ENCODE peak calls at places on chromosomes 4 and X, in six cellular contexts. C is K562, I is SK-N-SH, S is HepG2, F is GM12878, B is H1. M is an unnamed sample.

GRCh38 chrX:123408856-123409737 is 225.0 kb downstream of the GRIA3 start:
- DNase-seq in I (no peak), S (no peak), C (no peak), F (peak), B (no peak), M (no peak)

GRCh38 chrX:38929966-38930421 is 128.7 kb downstream of the MID1IP1 start:
- DNase-seq in F (no peak), I (no peak), B (no peak), C (peak), S (no peak), M (no peak)

GRCh38 chr4:89217594-89217993 is 90.0 kb downstream of the GPRIN3 start:
- DNase-seq in C (no peak), F (no peak), S (no peak), I (no peak), B (no peak), M (no peak)

GRCh38 chr4:14434916-14435315 is 567.4 kb upstream of the CPEB2 start:
- DNase-seq in C (no peak), F (no peak), I (no peak), S (no peak), B (no peak), M (no peak)

GRCh38 chr4:69829678-69830077 is 30.3 kb downstream of the SULT1E1 start:
- DNase-seq in C (no peak), B (no peak), I (no peak), S (no peak), F (no peak), M (no peak)

GRCh38 chr4:40403079-40403478 is 67.9 kb downstream of the CHRNA9 start:
- DNase-seq in C (no peak), F (no peak), S (peak), B (no peak), I (no peak), M (no peak)

GRCh38 chr4:175560628-175561027 is 251.4 kb downstream of the GPM6A start:
- DNase-seq in I (peak), B (no peak), F (no peak), C (no peak), S (no peak), M (no peak)

GRCh38 chr4:97720869-97721432 is 422.3 kb downstream of the STPG2 start:
- DNase-seq in I (peak), F (no peak), S (peak), B (no peak), C (no peak), M (no peak)

GRCh38 chrX:85108165-85108564 is 104.5 kb downstream of the APOOL start:
- DNase-seq in S (no peak), I (no peak), B (no peak), C (no peak), F (no peak), M (no peak)

GRCh38 chrX:3384330-3384729 is 37.9 kb upstream of the MXRA5 start:
- DNase-seq in I (no peak), B (no peak), C (no peak), S (no peak), F (no peak), M (no peak)

GRCh38 chrX:10121787-10122186 is 35.0 kb upstream of the CLCN4 start:
- DNase-seq in C (no peak), S (no peak), I (no peak), B (no peak), F (no peak), M (peak)
- TF ChIP-seq POLR2AphosphoS5 in C (no peak), S (no peak), I (no peak), B (no peak), F (no peak), M (peak)

DNA sequence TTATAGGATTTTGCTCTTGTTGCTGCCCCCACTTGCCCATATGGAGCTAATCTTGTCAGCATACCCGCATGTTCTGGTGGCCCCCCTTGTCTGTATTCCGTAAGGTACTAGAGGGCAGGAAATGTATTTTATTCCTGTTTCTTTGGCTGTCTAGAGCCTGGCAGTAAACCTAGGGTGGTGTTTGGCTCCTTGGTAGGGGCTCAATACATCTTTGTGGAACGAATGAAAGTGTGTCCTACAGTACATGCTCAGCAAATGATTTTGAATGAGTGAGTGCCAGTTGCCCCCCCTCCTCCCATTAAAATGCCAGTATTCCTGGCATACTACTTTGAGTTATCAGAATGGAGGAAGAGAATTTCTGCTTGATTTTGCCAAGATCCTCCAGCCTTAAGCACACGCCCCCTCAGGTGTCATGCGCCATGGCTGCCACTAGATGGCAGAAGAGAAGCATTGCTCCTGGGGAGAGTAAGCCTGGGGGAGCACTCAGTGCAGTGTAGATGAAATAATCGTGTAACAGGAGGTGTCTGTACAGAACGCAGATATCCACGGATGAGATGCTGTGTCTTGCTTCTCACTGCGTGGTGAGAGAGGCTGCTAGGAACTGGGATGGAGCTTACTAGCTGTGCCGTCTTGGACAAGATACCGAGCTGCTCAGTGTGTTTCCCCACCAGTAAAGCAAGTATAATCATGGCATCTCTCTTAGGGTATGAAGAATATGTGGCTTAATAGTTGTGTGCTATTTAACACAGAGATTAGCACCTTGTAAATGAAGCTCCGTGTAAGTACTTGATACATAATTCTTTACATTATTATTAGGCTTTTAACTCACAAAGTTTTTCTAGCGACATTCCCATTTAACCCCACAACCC is 17.2 kb upstream of the RNF212 start:
- DNase-seq in F (peak), S (peak), B (peak), I (peak), C (peak), M (peak)
- TF ChIP-seq CTCF in F (peak), S (peak), B (peak), I (peak), C (peak), M (peak)

DNA sequence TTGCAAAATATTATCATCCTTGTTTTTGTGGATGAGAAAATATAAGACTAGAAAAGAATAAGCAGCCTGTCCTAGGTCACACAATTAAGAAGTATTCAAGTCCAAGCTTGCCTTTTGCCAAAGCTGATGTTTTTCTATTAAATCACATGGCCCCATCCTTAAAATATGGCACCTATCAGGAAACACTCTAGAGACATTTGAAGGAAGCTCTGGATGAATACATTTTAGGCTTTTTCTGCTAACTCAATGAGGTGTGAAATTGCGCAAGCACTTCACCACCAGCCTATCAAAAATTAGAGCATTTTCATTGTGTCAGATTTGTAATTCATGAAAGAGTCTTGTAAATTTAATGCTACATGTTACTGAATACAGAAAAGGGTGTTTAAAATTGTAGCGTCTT is 251.1 kb upstream of the MAD2L1 start:
- DNase-seq in B (no peak), S (no peak), F (no peak), C (no peak), I (no peak), M (no peak)
- TF ChIP-seq GABPA in B (no peak), S (no peak), F (no peak), C (no peak), I (no peak), M (no peak)

DNA sequence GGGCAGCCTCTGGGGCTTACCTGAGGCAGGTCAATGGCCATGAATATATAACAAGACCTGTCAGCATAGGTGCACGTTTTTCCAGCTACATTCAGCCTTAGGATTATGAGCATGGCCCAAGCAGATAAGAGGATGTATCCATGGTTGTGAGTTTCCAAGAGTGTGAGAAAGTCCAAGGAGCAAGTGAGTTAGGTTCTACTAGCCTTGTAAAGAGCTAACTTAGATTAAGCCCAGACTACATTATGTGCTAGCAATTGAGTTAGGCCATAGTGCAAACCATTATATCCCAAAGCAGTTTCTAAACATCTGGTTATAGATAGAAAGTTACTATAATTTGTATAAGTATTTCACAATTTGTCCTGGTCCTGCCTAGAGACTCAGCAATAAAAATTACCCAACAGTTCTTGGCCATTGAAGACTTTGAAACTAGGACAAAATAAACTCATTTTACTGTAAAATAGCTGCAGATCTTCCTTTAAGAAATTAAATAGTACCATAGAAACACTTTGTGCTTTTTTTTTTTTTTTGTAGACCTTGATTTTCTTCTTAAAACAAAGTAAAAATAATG is 312.0 kb downstream of the CAMK2D start:
- DNase-seq in F (no peak), B (no peak), C (no peak), S (no peak), I (no peak), M (no peak)
- TF ChIP-seq POLR2AphosphoS5 in F (no peak), B (no peak), C (no peak), S (no peak), I (no peak), M (no peak)

DNA sequence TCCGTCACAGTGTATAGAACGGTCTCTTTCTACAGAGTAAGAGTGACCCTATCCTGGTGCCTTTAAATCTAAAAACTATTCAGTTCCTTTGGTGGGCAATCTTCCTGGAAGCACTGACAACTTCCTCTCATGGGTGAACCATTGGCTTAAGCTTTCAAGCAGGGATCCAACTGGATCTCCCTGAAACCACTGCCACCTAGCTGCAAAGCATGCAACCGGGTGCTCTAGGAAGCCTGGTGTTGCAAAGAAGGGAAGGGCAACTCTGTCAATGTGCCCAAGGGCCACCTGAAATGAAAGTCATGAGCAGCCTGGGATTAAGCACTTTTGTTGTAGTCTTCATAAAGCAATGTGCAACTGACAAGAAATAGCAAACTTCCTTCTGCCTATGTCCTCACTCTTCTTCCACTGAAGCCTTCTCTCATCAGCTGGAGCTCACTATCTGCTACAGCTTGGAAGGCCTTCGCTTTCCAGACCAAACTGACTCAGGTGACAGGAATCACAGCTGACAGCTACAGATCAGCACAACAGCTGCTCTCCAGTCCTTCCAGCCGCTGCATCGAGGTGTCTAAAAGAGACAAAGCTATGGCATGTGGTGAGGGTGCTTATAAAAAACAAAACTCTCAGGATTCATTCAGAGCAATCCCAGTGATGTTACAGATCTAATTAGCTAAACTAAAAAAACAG is 46.1 kb downstream of the SETD7 start:
- DNase-seq in S (peak), F (no peak), I (no peak), B (no peak), C (peak), M (no peak)
- TF ChIP-seq CTCF in S (peak), F (peak), I (peak), B (peak), C (peak), M (no peak)

M was measured in HL-60.